ENCODE peak calls at places on chromosomes 4 and X, in six cellular contexts. T is NCI-H1048; N is stimulated activated CD8-positive, alpha-beta memory T cell treated with anti-CD3 and anti-CD28 coated beads, Interleukin-12 subunit alpha, Interleukin-12 subunit beta, amount 100 ng/mL, for 1 hour; B is aorta; S is hepatic stellate cell; X is nephron progenitor cell. L is an unnamed sample.

GRCh38 chr4:1520145-1520661 is 114.0 kb upstream of the NKX1-1 start:
- DNase-seq in S (no peak), X (peak; percentile 8), B (no peak), N (no peak), T (no peak), L (no peak)

GRCh38 chrX:3435057-3435456 is 88.6 kb upstream of the MXRA5 start:
- DNase-seq in N (no peak), X (no peak), B (no peak), S (no peak), T (no peak), L (no peak)

GRCh38 chrX:48989483-48989882 is 12.6 kb downstream of the GRIPAP1 start:
- DNase-seq in T (no peak), X (no peak), N (no peak), B (no peak), S (no peak), L (no peak)

GRCh38 chrX:87732133-87732532 is 214.5 kb downstream of the KLHL4 start:
- DNase-seq in X (no peak), N (no peak), B (no peak), T (no peak), S (no peak), L (no peak)

GRCh38 chrX:119381349-119381944 is 17.7 kb upstream of the SLC25A43 start:
- DNase-seq in T (no peak), N (no peak), X (no peak), B (no peak), S (no peak), L (no peak)

GRCh38 chr4:152780267-152780811 is 585 bp downstream of the ARFIP1 start:
- DNase-seq in X (peak; percentile 25), T (no peak), B (no peak), S (peak; percentile 46), N (no peak), L (no peak)

GRCh38 chr4:37561803-37562207 is 124.4 kb downstream of the RELL1 start:
- DNase-seq in S (no peak), B (no peak), N (no peak), X (no peak), T (no peak), L (no peak)

GRCh38 chr4:16916719-16917337 is 18.4 kb upstream of the LDB2 start:
- DNase-seq in B (no peak), X (peak; percentile 56), S (no peak), N (peak; percentile 51), T (peak; percentile 69), L (peak; percentile 72)

GRCh38 chr4:132001542-132001941 is 1147.6 kb upstream of the PCDH10 start:
- DNase-seq in X (no peak), T (no peak), N (no peak), S (no peak), B (no peak), L (no peak)

GRCh38 chrX:119189115-119189514 is 47.0 kb upstream of the PGRMC1 start:
- DNase-seq in T (no peak), N (no peak), B (no peak), X (no peak), S (no peak), L (no peak)

GRCh38 chr4:142984871-142985585 is 138.9 kb upstream of the INPP4B start:
- DNase-seq in B (no peak), T (peak; percentile 16), S (peak; percentile 5), X (no peak), N (no peak), L (no peak)

L was measured in stimulated activated CD4-positive, alpha-beta T cell treated with anti-CD3 and anti-CD28 coated beads, TNF-alpha, amount 100 ng/mL, for 24 hours.